ENCODE peak calls at places on chromosome 12, in ten cellular contexts. U, X, B, I, P, Y, E, G, Q and O are unnamed samples.

GRCh38 chr12:93089805-93090569 is 160.9 kb upstream of the EEA1 start:
- DNase-seq in G (no peak), I (no peak), X (no peak), U (no peak), E (no peak), P (peak; percentile 83), Y (peak; percentile 71), B (no peak), Q (no peak), O (peak; percentile 95)

GRCh38 chr12:102232446-102232845 is 34.8 kb upstream of the PMCH start:
- DNase-seq in X (no peak), I (no peak), P (no peak), Y (peak; percentile 74), U (no peak), G (no peak), E (no peak), Q (no peak), B (no peak), O (peak; percentile 3)

GRCh38 chr12:53169644-53170043 is 10.9 kb upstream of the ZNF740 start:
- DNase-seq in E (no peak), U (no peak), I (no peak), B (no peak), P (no peak), G (no peak), Y (no peak), Q (no peak), X (no peak), O (no peak)

GRCh38 chr12:76398106-76398505 is 49.9 kb upstream of the BBS10 start:
- DNase-seq in X (no peak), E (no peak), Q (no peak), P (no peak), U (no peak), Y (no peak), I (no peak), G (no peak), B (no peak), O (no peak)

GRCh38 chr12:75672212-75672611 is 160.8 kb upstream of the KRR1 start:
- DNase-seq in B (no peak), E (no peak), X (no peak), I (no peak), U (no peak), P (no peak), G (no peak), Y (no peak), Q (no peak), O (no peak)

GRCh38 chr12:70550180-70550577 is 87.0 kb downstream of the PTPRB start:
- DNase-seq in Y (no peak), I (no peak), U (no peak), X (no peak), E (no peak), G (no peak), P (no peak), B (no peak), Q (no peak), O (no peak)

GRCh38 chr12:109112720-109113465 is 3.5 kb upstream of the ACACB start:
- DNase-seq in P (no peak), Q (no peak), I (no peak), X (no peak), G (no peak), U (no peak), Y (no peak), B (no peak), E (no peak), O (no peak)

GRCh38 chr12:127284021-127284420 is 982.9 kb upstream of the TMEM132C start:
- DNase-seq in Q (no peak), P (no peak), I (no peak), X (no peak), U (no peak), B (no peak), E (no peak), G (no peak), Y (peak; percentile 63), O (peak; percentile 78)

GRCh38 chr12:60144395-60144794 is 548.6 kb downstream of the SLC16A7 start:
- DNase-seq in P (no peak), I (no peak), Q (no peak), B (no peak), Y (no peak), X (no peak), E (no peak), G (no peak), U (no peak), O (no peak)

GRCh38 chr12:47980172-47980571 is 16.8 kb downstream of the TMEM106C start:
- DNase-seq in X (no peak), Q (no peak), U (no peak), Y (no peak), I (no peak), B (no peak), P (no peak), E (peak; percentile 30), G (no peak), O (no peak)

GRCh38 chr12:96711364-96711763 is 195.7 kb upstream of the NEDD1 start:
- DNase-seq in G (no peak), I (no peak), B (no peak), E (no peak), U (no peak), P (no peak), Y (no peak), Q (no peak), X (no peak), O (no peak)

GRCh38 chr12:96714199-96714598 is 192.9 kb upstream of the NEDD1 start:
- DNase-seq in U (no peak), Q (no peak), B (no peak), Y (no peak), G (no peak), P (no peak), X (no peak), I (no peak), E (no peak), O (no peak)

DNA sequence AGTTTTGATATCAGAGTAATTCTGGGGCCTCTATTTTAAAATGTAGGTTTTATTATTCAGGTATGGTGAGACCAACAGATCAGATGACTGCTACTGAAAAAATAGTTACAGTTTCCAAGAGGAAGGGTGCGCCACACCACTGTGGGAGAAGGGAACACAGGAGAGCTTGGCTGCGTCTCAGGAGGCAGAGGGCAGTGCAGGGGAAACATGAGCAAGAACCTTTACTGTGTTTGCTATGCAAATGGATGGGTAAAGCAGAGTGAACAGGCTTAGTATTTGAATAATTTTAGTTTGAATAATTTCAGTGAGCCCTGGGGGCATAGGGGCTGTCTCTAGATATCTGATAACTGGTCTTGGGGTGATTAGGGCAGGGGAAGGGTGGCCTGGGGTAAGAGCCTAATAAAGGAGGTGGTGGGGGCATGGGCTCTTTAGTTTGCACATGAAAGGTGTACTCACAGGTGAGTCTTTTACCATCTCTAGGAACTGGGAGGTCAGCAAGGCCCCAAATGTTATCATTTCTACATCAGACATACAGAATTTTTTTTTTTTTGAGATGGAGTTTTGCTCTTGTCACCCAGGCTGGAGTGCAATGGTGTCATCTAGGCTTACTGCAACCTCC is 196.8 kb upstream of the NEDD1 start:
- DNase-seq in Q (no peak), I (no peak), B (no peak), X (no peak), E (no peak), P (peak; percentile 31), Y (no peak), G (peak; percentile 45), U (no peak), O (no peak)
- TF ChIP-seq CTCF in Q (no peak), I (no peak), B (no peak), X (no peak), E (no peak), P (no peak), Y (no peak), G (no peak), U (no peak), O (no peak)

DNA sequence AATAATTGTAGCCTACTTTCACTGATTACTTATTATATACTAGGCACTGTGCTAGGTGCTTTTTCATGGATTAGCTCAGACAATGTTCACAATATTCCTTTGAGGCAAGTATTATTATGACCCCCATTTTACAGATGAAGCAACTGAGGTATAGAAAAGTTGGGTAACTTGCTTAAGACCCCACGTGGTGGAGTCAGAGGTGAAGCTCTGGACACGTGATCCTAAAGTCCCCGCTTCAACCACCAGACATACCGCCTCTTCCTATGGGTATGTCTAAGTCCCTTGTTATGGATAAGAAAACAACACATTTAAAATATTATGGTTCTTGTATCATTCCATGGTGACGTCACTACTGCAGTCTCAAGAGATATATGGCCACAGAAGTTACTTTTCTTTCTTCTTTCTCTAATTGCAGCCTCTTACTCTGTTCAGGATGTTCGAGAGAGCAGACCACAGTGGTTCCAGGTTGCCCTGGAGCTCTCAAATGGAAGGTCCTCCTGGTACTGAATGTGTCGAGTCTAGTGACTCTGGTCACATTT is 157.7 kb downstream of the HELB start:
- DNase-seq in Q (no peak), I (no peak), X (no peak), Y (no peak), P (no peak), G (no peak), U (no peak), B (no peak), E (no peak), O (no peak)
- TF ChIP-seq CTCF in Q (no peak), I (no peak), X (no peak), Y (no peak), P (no peak), G (no peak), U (no peak), B (no peak), E (no peak), O (no peak)

GRCh38 chr12:28202374-28203130 is 12.3 kb downstream of the CCDC91 start:
- DNase-seq in P (peak; percentile 19), G (no peak), B (no peak), U (no peak), I (no peak), Q (no peak), Y (no peak), X (no peak), E (no peak), O (no peak)
- TF ChIP-seq CTCF in P (no peak), G (no peak), B (no peak), U (no peak), I (no peak), Q (no peak), Y (no peak), X (no peak), E (no peak), O (no peak)

GRCh38 chr12:120483621-120484020 is 12.3 kb upstream of the DYNLL1 start:
- DNase-seq in G (no peak), Y (no peak), I (no peak), U (no peak), Q (no peak), X (no peak), E (no peak), P (no peak), B (no peak), O (no peak)

GRCh38 chr12:120479458-120479857 is 9.9 kb upstream of the SRSF9 start:
- DNase-seq in P (no peak), Y (no peak), E (no peak), I (no peak), B (no peak), U (no peak), Q (no peak), X (no peak), G (no peak), O (no peak)

GRCh38 chr12:120481022-120481767 is 11.6 kb upstream of the SRSF9 start:
- DNase-seq in I (no peak), Q (no peak), P (no peak), U (no peak), B (no peak), Y (no peak), E (no peak), G (no peak), X (no peak), O (no peak)

GRCh38 chr12:120475643-120476042 is 6.1 kb upstream of the SRSF9 start:
- DNase-seq in I (no peak), Q (no peak), G (no peak), X (no peak), U (no peak), Y (no peak), P (no peak), E (no peak), B (no peak), O (no peak)

GRCh38 chr12:120480211-120480610 is 10.7 kb upstream of the SRSF9 start:
- DNase-seq in E (no peak), X (no peak), I (no peak), G (no peak), U (no peak), B (no peak), P (no peak), Q (no peak), Y (no peak), O (no peak)
- TF ChIP-seq CTCF in E (no peak), X (no peak), I (no peak), G (no peak), U (no peak), B (no peak), P (no peak), Q (no peak), Y (no peak), O (no peak)